ENCODE peak calls at places on chromosome 1, in nine cellular contexts. A is posterior vena cava, I is T-cell, G is NCI-H1694 treated with DMSO at 0.1 percent for 48 hours, E is right cardiac atrium, T is NCI-H2227 treated with DMSO at 0.1 percent for 48 hours, K is WTC11, D is astrocyte of the cerebellum, W is Calu3. J is an unnamed sample.

GRCh38 chr1:234486858-234487830 is 8.2 kb upstream of the TARBP1 start:
- DNase-seq in G (peak; percentile 76), W (peak; percentile 48), I (no peak), T (peak; percentile 72), D (peak; percentile 55), E (no peak), A (no peak), K (no peak), J (no peak)

GRCh38 chr1:33342041-33342723 is 21.3 kb upstream of the A3GALT2 start:
- DNase-seq in W (peak; percentile 65), G (peak; percentile 89), A (no peak), T (peak; percentile 71), E (peak; percentile 83), K (peak; percentile 46), D (peak; percentile 97), I (no peak), J (peak; percentile 81)

GRCh38 chr1:245453556-245453955 is 298.8 kb downstream of the KIF26B start:
- DNase-seq in G (no peak), D (no peak), K (no peak), A (no peak), I (no peak), W (no peak), T (no peak), E (no peak), J (no peak)

GRCh38 chr1:234768171-234768568 is 158.2 kb upstream of the IRF2BP2 start:
- DNase-seq in K (no peak), D (no peak), E (no peak), W (no peak), G (no peak), T (no peak), A (no peak), I (no peak), J (no peak)

GRCh38 chr1:41724248-41724647 is 194.5 kb downstream of the HIVEP3 start:
- DNase-seq in T (no peak), D (no peak), W (no peak), A (no peak), I (no peak), G (no peak), K (no peak), E (no peak), J (no peak)

GRCh38 chr1:224168859-224169380 is 14.1 kb upstream of the DEGS1 start:
- DNase-seq in T (no peak), A (no peak), E (no peak), D (peak; percentile 98), G (no peak), K (no peak), I (no peak), W (peak; percentile 38), J (peak; percentile 28)

GRCh38 chr1:150621497-150622113 is 7.8 kb downstream of the ENSA start:
- DNase-seq in I (peak; percentile 30), A (no peak), D (peak; percentile 48), G (peak; percentile 63), T (peak; percentile 12), K (peak; percentile 37), E (no peak), W (peak; percentile 48), J (peak; percentile 18)

GRCh38 chr1:28510350-28511223 is 4.7 kb downstream of the RCC1 start:
- DNase-seq in I (no peak), A (peak; percentile 40), W (no peak), G (no peak), D (no peak), T (no peak), K (no peak), E (no peak), J (no peak)

GRCh38 chr1:32768110-32768857 is 48.9 kb downstream of the YARS1 start:
- DNase-seq in A (peak; percentile 58), G (no peak), W (no peak), E (peak; percentile 26), D (no peak), T (no peak), K (no peak), I (no peak), J (no peak)